ENCODE peak calls at places on chromosomes 16 and 17, in seven cellular contexts. One of them, this sample, is unnamed.

GRCh38 chr17:70552230-70552981 is 383.1 kb downstream of the KCNJ2 start:
- DNase-seq in omental fat pad: no peak
- DNase-seq in substantia nigra: no peak
- DNase-seq in M059J: peak
- DNase-seq in H9: peak
- DNase-seq in NCI-H774: peak
- DNase-seq in adipocyte: peak
- DNase-seq in this sample: no peak

GRCh38 chr16:727291-727977 is 528 bp downstream of the HAGHL start:
- DNase-seq in omental fat pad: no peak
- DNase-seq in substantia nigra: no peak
- DNase-seq in M059J: no peak
- DNase-seq in H9: no peak
- DNase-seq in NCI-H774: no peak
- DNase-seq in adipocyte: peak
- DNase-seq in this sample: no peak

GRCh38 chr17:76659928-76660614 is 16.5 kb upstream of the ST6GALNAC1 start:
- DNase-seq in omental fat pad: no peak
- DNase-seq in substantia nigra: no peak
- DNase-seq in M059J: peak
- DNase-seq in H9: no peak
- DNase-seq in NCI-H774: peak
- DNase-seq in adipocyte: peak
- DNase-seq in this sample: no peak

GRCh38 chr17:8163978-8164814 is 1.4 kb upstream of the VAMP2 start:
- DNase-seq in omental fat pad: no peak
- DNase-seq in substantia nigra: peak
- DNase-seq in M059J: peak
- DNase-seq in H9: peak
- DNase-seq in NCI-H774: no peak
- DNase-seq in adipocyte: peak
- DNase-seq in this sample: peak

GRCh38 chr17:34626141-34626681 is 46.8 kb downstream of the TMEM132E start:
- DNase-seq in omental fat pad: no peak
- DNase-seq in substantia nigra: no peak
- DNase-seq in M059J: peak
- DNase-seq in H9: peak
- DNase-seq in NCI-H774: no peak
- DNase-seq in adipocyte: no peak
- DNase-seq in this sample: no peak

GRCh38 chr16:81005644-81006471 is 827 bp downstream of the CMC2 start:
- DNase-seq in omental fat pad: no peak
- DNase-seq in substantia nigra: no peak
- DNase-seq in M059J: no peak
- DNase-seq in H9: no peak
- DNase-seq in NCI-H774: no peak
- DNase-seq in adipocyte: peak
- DNase-seq in this sample: no peak

GRCh38 chr17:1697681-1698080 is 12.5 kb downstream of the TLCD2 start:
- DNase-seq in omental fat pad: no peak
- DNase-seq in substantia nigra: no peak
- DNase-seq in M059J: no peak
- DNase-seq in H9: no peak
- DNase-seq in NCI-H774: no peak
- DNase-seq in adipocyte: no peak
- DNase-seq in this sample: no peak

GRCh38 chr17:81543339-81543675 is 8.8 kb downstream of the FAAP100 start:
- DNase-seq in omental fat pad: no peak
- DNase-seq in substantia nigra: no peak
- DNase-seq in M059J: no peak
- DNase-seq in H9: no peak
- DNase-seq in NCI-H774: no peak
- DNase-seq in adipocyte: no peak
- DNase-seq in this sample: no peak

GRCh38 chr17:80260791-80261158 is at the start of gene RNF213:
- DNase-seq in omental fat pad: no peak
- DNase-seq in substantia nigra: no peak
- DNase-seq in M059J: peak
- DNase-seq in H9: peak
- DNase-seq in NCI-H774: peak
- DNase-seq in adipocyte: peak
- DNase-seq in this sample: no peak

GRCh38 chr17:50976951-50977472 is 110.9 kb upstream of the TOB1 start:
- DNase-seq in omental fat pad: no peak
- DNase-seq in substantia nigra: no peak
- DNase-seq in M059J: no peak
- DNase-seq in H9: no peak
- DNase-seq in NCI-H774: no peak
- DNase-seq in adipocyte: no peak
- DNase-seq in this sample: no peak

GRCh38 chr17:17179371-17179827 is 26.7 kb downstream of the PLD6 start:
- DNase-seq in omental fat pad: no peak
- DNase-seq in substantia nigra: no peak
- DNase-seq in M059J: peak
- DNase-seq in H9: no peak
- DNase-seq in NCI-H774: no peak
- DNase-seq in adipocyte: no peak
- DNase-seq in this sample: no peak

GRCh38 chr17:79843475-79843916 is 4.3 kb upstream of the CBX4 start:
- DNase-seq in omental fat pad: no peak
- DNase-seq in substantia nigra: no peak
- DNase-seq in M059J: no peak
- DNase-seq in H9: no peak
- DNase-seq in NCI-H774: no peak
- DNase-seq in adipocyte: peak
- DNase-seq in this sample: no peak

GRCh38 chr17:17840751-17841591 is 4.2 kb upstream of the SREBF1 start:
- DNase-seq in omental fat pad: no peak
- DNase-seq in substantia nigra: peak
- DNase-seq in M059J: peak
- DNase-seq in H9: peak
- DNase-seq in NCI-H774: no peak
- DNase-seq in adipocyte: peak
- DNase-seq in this sample: no peak

GRCh38 chr17:17682293-17682736 is 1.1 kb downstream of the RAI1 start:
- DNase-seq in omental fat pad: no peak
- DNase-seq in substantia nigra: no peak
- DNase-seq in M059J: peak
- DNase-seq in H9: no peak
- DNase-seq in NCI-H774: no peak
- DNase-seq in adipocyte: peak
- DNase-seq in this sample: no peak

GRCh38 chr16:1580256-1580655 is 31.6 kb downstream of the IFT140 start:
- DNase-seq in omental fat pad: no peak
- DNase-seq in substantia nigra: no peak
- DNase-seq in M059J: no peak
- DNase-seq in H9: no peak
- DNase-seq in NCI-H774: no peak
- DNase-seq in adipocyte: no peak
- DNase-seq in this sample: no peak

GRCh38 chr16:22983614-22984013 is 165.6 kb downstream of the USP31 start:
- DNase-seq in omental fat pad: no peak
- DNase-seq in substantia nigra: no peak
- DNase-seq in M059J: no peak
- DNase-seq in H9: no peak
- DNase-seq in NCI-H774: no peak
- DNase-seq in adipocyte: no peak
- DNase-seq in this sample: no peak